ENCODE peak calls at places on chromosomes 7 and 10, in four cellular contexts. One of them, this sample, is unnamed.

GRCh38 chr7:117069379-117069778 is 116.1 kb downstream of the ST7 start:
- DNase-seq in cardiac fibroblast: no peak
- DNase-seq in CD4-positive, alpha-beta memory T cell: no peak
- DNase-seq in dorsolateral prefrontal cortex: no peak
- DNase-seq in this sample: no peak

GRCh38 chr10:6204063-6204340 is 1.3 kb downstream of the PFKFB3 start:
- DNase-seq in cardiac fibroblast: no peak
- DNase-seq in CD4-positive, alpha-beta memory T cell: peak; percentile 26
- DNase-seq in dorsolateral prefrontal cortex: no peak
- DNase-seq in this sample: no peak

GRCh38 chr10:53597835-53598251 is 825.3 kb upstream of the MBL2 start:
- DNase-seq in cardiac fibroblast: no peak
- DNase-seq in CD4-positive, alpha-beta memory T cell: no peak
- DNase-seq in dorsolateral prefrontal cortex: no peak
- DNase-seq in this sample: no peak

GRCh38 chr7:135168001-135168400 is 2.5 kb downstream of the CYREN start:
- DNase-seq in cardiac fibroblast: no peak
- DNase-seq in CD4-positive, alpha-beta memory T cell: no peak
- DNase-seq in dorsolateral prefrontal cortex: no peak
- DNase-seq in this sample: no peak

GRCh38 chr7:155216475-155217272 is 81.0 kb upstream of the INSIG1 start:
- DNase-seq in cardiac fibroblast: no peak
- DNase-seq in CD4-positive, alpha-beta memory T cell: no peak
- DNase-seq in dorsolateral prefrontal cortex: no peak
- DNase-seq in this sample: no peak

GRCh38 chr10:4384254-4384653 is 441.8 kb upstream of the AKR1E2 start:
- DNase-seq in cardiac fibroblast: peak; percentile 18
- DNase-seq in CD4-positive, alpha-beta memory T cell: no peak
- DNase-seq in dorsolateral prefrontal cortex: no peak
- DNase-seq in this sample: no peak

GRCh38 chr7:34236057-34236456 is 330.7 kb downstream of the BMPER start:
- DNase-seq in cardiac fibroblast: no peak
- DNase-seq in CD4-positive, alpha-beta memory T cell: no peak
- DNase-seq in dorsolateral prefrontal cortex: no peak
- DNase-seq in this sample: no peak

GRCh38 chr7:101018271-101019167 is 1.4 kb upstream of the MUC17 start:
- DNase-seq in cardiac fibroblast: no peak
- DNase-seq in CD4-positive, alpha-beta memory T cell: no peak
- DNase-seq in dorsolateral prefrontal cortex: no peak
- DNase-seq in this sample: no peak

GRCh38 chr10:73480158-73480557 is 15.7 kb downstream of the PPP3CB start:
- DNase-seq in cardiac fibroblast: peak; percentile 15
- DNase-seq in CD4-positive, alpha-beta memory T cell: no peak
- DNase-seq in dorsolateral prefrontal cortex: no peak
- DNase-seq in this sample: no peak

GRCh38 chr7:157125376-157126223 is 13.1 kb upstream of the UBE3C start:
- DNase-seq in cardiac fibroblast: no peak
- DNase-seq in CD4-positive, alpha-beta memory T cell: no peak
- DNase-seq in dorsolateral prefrontal cortex: no peak
- DNase-seq in this sample: no peak

GRCh38 chr7:1140481-1141104 is 19.4 kb downstream of the ZFAND2A start:
- DNase-seq in cardiac fibroblast: no peak
- DNase-seq in CD4-positive, alpha-beta memory T cell: no peak
- DNase-seq in dorsolateral prefrontal cortex: no peak
- DNase-seq in this sample: no peak

GRCh38 chr7:1149351-1149794 is 10.6 kb downstream of the ZFAND2A start:
- DNase-seq in cardiac fibroblast: no peak
- DNase-seq in CD4-positive, alpha-beta memory T cell: no peak
- DNase-seq in dorsolateral prefrontal cortex: no peak
- DNase-seq in this sample: no peak

GRCh38 chr7:1141651-1142050 is 18.3 kb downstream of the ZFAND2A start:
- DNase-seq in cardiac fibroblast: no peak
- DNase-seq in CD4-positive, alpha-beta memory T cell: no peak
- DNase-seq in dorsolateral prefrontal cortex: no peak
- DNase-seq in this sample: peak; percentile 27

GRCh38 chr7:1142051-1142635 is 17.9 kb downstream of the ZFAND2A start:
- DNase-seq in cardiac fibroblast: no peak
- DNase-seq in CD4-positive, alpha-beta memory T cell: no peak
- DNase-seq in dorsolateral prefrontal cortex: no peak
- DNase-seq in this sample: no peak

GRCh38 chr7:1144269-1144771 is 15.7 kb downstream of the ZFAND2A start:
- DNase-seq in cardiac fibroblast: peak; percentile 39
- DNase-seq in CD4-positive, alpha-beta memory T cell: no peak
- DNase-seq in dorsolateral prefrontal cortex: no peak
- DNase-seq in this sample: no peak
- H3K4me3 ChIP-seq in cardiac fibroblast: no peak overlapping the region
- H3K4me3 ChIP-seq in CD4-positive, alpha-beta memory T cell: no peak overlapping the region
- H3K4me3 ChIP-seq in dorsolateral prefrontal cortex: no peak overlapping the region
- H3K4me3 ChIP-seq in this sample: no peak overlapping the region

DNA sequence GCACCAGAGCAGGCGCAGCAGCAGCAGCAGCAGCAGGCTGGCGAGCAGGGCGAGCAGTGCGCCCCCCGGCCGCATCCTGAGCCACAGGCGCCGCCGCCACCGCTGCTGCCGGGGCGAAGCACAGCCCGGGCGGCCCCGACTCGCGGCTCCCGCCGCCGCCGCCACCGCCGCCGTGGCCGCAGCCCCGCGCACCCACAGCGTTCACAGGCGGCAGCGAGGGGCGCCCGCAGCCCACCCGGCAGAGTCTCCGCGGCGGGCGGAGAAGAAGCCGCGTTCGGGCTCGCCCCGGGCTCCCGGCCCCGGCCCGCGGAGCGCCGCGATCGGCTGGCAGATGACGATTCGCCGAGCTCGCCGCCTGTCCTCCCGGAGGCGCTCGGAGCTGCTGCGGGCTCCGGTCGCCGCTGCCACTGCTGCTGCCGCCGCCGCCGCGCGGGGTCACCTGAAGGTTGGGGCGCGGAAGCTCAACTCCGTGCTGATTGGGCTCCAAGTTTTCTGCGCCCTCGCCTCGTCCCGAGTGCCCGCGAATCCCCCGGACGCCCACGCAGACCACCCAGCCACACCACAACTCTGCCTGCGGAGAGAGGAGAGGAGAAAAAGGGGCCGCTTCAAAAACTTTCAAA is at the start of gene ST8SIA6:
- DNase-seq in cardiac fibroblast: peak; percentile 61
- DNase-seq in CD4-positive, alpha-beta memory T cell: peak; percentile 41
- DNase-seq in dorsolateral prefrontal cortex: peak; percentile 45
- DNase-seq in this sample: peak; percentile 25
- H3K4me3 ChIP-seq in cardiac fibroblast: peak within 1 kb of the TSS; percentile 41
- H3K4me3 ChIP-seq in CD4-positive, alpha-beta memory T cell: peak within 1 kb of the TSS; percentile 27
- H3K4me3 ChIP-seq in dorsolateral prefrontal cortex: peak within 1 kb of the TSS; percentile 57
- H3K4me3 ChIP-seq in this sample: peak within 1 kb of the TSS; percentile 41

DNA sequence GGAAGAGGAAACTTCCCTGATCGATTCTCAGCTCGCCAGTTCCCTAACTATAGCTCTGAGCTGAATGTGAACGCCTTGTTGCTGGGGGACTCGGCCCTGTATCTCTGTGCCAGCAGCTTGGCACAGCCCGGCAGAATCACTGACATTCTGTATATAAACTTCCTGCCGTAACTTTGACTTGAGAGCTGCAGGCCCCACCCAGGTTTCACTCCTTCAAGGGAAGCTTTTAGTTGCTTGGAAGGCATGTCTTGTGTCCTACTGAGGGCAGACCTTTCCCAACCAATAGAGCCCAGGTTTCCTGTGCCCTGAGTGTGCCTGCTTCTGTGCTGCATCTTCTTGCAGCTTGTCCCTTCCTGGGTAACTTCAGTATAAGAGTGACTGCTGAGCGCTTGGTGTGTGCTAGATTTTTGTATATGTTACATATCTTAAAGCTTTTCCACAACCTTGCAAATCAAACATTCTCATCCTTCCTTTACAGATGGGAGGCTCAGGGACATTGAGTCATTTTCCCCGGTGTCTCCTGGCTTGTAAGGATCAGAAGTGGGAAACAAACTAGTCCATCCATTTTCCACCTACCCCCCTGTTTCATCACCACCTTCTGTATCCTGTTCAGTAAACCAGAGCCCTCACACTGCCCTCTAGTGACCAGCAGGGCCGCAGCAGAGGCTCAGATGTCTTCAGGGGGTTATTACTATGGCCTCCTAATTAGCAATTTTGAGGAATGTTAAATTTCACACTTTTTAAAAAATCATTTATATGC is 225.2 kb upstream of the PRSS58 start:
- DNase-seq in cardiac fibroblast: peak; percentile 58
- DNase-seq in CD4-positive, alpha-beta memory T cell: peak; percentile 43
- DNase-seq in dorsolateral prefrontal cortex: peak; percentile 68
- DNase-seq in this sample: peak; percentile 76
- H3K4me3 ChIP-seq in cardiac fibroblast: no peak overlapping the region
- H3K4me3 ChIP-seq in CD4-positive, alpha-beta memory T cell: no peak overlapping the region
- H3K4me3 ChIP-seq in dorsolateral prefrontal cortex: no peak overlapping the region
- H3K4me3 ChIP-seq in this sample: no peak overlapping the region

GRCh38 chr10:79404231-79404609 is 41.2 kb downstream of the ZCCHC24 start:
- DNase-seq in cardiac fibroblast: peak; percentile 97
- DNase-seq in CD4-positive, alpha-beta memory T cell: no peak
- DNase-seq in dorsolateral prefrontal cortex: peak; percentile 39
- DNase-seq in this sample: no peak
- H3K4me3 ChIP-seq in cardiac fibroblast: no peak overlapping the region
- H3K4me3 ChIP-seq in CD4-positive, alpha-beta memory T cell: no peak overlapping the region
- H3K4me3 ChIP-seq in dorsolateral prefrontal cortex: peak overlapping the region; percentile 3
- H3K4me3 ChIP-seq in this sample: no peak overlapping the region

DNA sequence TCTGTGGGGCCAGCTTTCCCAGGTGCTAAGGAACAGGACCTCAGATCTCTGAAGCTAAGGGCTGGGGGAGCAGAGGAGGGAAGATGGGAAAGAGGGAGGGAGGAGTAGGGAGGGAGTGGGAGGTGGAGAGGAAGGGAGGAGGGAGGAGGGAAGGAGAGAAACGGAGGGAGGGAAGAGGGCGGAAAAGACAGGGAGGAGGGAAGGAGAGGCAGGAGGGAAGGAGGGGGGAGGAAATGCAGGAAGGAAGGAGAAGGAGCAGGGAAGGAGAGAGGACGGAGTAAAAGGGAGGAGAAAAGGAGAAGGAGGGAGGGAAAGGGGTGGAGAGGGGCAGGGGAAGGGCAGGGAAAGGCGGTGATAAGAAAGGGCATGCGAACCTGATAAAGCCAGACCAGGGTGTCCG is 71.0 kb upstream of the FAM20C start:
- DNase-seq in cardiac fibroblast: no peak
- DNase-seq in CD4-positive, alpha-beta memory T cell: no peak
- DNase-seq in dorsolateral prefrontal cortex: no peak
- DNase-seq in this sample: no peak
- H3K4me3 ChIP-seq in cardiac fibroblast: no peak overlapping the region
- H3K4me3 ChIP-seq in CD4-positive, alpha-beta memory T cell: no peak overlapping the region
- H3K4me3 ChIP-seq in dorsolateral prefrontal cortex: no peak overlapping the region
- H3K4me3 ChIP-seq in this sample: no peak overlapping the region

DNA sequence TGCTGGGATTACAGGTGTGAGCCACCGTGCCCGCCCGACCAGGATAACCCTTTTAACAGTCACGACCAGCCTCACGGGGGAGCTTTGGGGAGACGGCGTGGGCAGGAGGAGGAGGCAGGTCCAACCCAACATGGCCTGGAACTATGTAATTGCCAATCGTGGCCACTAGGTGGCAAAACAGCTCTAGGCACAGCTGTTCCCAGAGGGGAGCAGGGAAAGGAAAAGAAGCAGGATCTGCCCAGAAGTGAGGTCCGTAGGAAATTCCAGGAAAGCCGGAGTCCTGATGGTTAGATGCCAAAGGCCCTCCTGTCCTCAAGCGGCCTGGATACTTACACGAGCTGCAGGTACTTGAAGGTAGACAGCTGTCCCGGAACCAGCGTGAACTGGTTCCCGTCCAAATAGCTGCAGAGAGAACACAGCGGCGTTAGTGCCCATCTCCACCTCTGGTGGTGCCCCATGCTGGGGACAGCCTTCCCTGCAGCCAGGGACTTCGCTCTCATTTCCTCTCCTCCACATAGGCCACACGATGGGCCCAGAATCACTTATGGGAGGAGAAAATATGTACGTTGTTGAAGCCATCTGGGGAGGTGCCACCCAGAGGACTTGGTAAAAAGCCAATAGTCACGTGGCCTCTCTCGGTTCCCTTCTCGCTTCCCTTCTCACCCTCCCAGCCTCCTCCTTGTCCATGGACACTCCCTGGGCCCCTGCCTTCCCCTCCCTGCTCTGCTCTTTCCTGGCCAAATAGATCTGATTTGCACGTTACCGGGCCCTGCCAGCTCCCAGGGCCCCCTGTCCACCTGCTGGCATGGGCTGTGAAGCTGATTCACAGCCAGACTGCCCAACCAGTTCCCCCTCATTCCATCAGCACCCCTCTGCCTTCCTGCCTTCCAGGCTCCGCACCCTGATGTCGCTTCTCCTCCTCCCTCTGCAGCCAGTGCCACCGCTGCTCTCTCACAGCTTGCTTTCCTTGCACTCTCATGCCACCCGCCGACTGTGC is 148.1 kb downstream of the SLIT1 start:
- DNase-seq in cardiac fibroblast: peak; percentile 80
- DNase-seq in CD4-positive, alpha-beta memory T cell: peak; percentile 53
- DNase-seq in dorsolateral prefrontal cortex: peak; percentile 82
- DNase-seq in this sample: peak; percentile 92
- H3K4me3 ChIP-seq in cardiac fibroblast: peak overlapping the region; percentile 43
- H3K4me3 ChIP-seq in CD4-positive, alpha-beta memory T cell: peak overlapping the region; percentile 34
- H3K4me3 ChIP-seq in dorsolateral prefrontal cortex: peak overlapping the region; percentile 55
- H3K4me3 ChIP-seq in this sample: no peak overlapping the region

This sample was measured in WERI-Rb-1.